ENCODE peak calls at places on chromosomes 5 and 9, in five cellular contexts. I is SJCRH30, M is heart left ventricle, Z is fibroblast of mammary gland, T is epithelial cell of esophagus. X is an unnamed sample.

GRCh38 chr9:89647366-89648128 is 42.7 kb downstream of the GADD45G start:
- DNase-seq in T (no peak), I (no peak), Z (no peak), M (no peak), X (no peak)

GRCh38 chr9:130871395-130872057 is 25.1 kb downstream of the QRFP start:
- DNase-seq in Z (no peak), M (no peak), T (no peak), I (no peak), X (no peak)

GRCh38 chr5:146540421-146540820 is 24.4 kb upstream of the GPR151 start:
- DNase-seq in M (no peak), I (no peak), Z (peak; percentile 40), T (peak; percentile 59), X (no peak)

GRCh38 chr9:90805006-90805993 is 3.7 kb downstream of the SYK start:
- DNase-seq in Z (no peak), T (no peak), I (no peak), M (no peak), X (peak; percentile 22)

GRCh38 chr9:112601646-112602045 is 115.0 kb downstream of the KIAA1958 start:
- DNase-seq in Z (peak; percentile 30), I (no peak), M (no peak), T (peak; percentile 36), X (no peak)

GRCh38 chr5:4222821-4223220 is 627.2 kb downstream of the IRX1 start:
- DNase-seq in M (no peak), T (no peak), Z (no peak), I (no peak), X (no peak)

GRCh38 chr9:69671291-69671903 is 774 bp downstream of the APBA1 start:
- DNase-seq in I (no peak), Z (no peak), T (no peak), M (no peak), X (no peak)

GRCh38 chr9:2560175-2560574 is 61.4 kb upstream of the VLDLR start:
- DNase-seq in I (no peak), Z (no peak), T (no peak), M (no peak), X (no peak)

GRCh38 chr9:134415026-134415425 is 88.8 kb downstream of the RXRA start:
- DNase-seq in I (no peak), Z (no peak), T (no peak), M (no peak), X (no peak)

GRCh38 chr9:105127863-105128220 is 116.6 kb upstream of the SLC44A1 start:
- DNase-seq in Z (no peak), T (peak; percentile 63), M (no peak), I (no peak), X (no peak)

GRCh38 chr9:87950765-87951488 is 23.4 kb downstream of the CDK20 start:
- DNase-seq in Z (peak; percentile 42), M (no peak), T (peak; percentile 50), I (no peak), X (no peak)

GRCh38 chr5:155953335-155953734 is 373.6 kb upstream of the SGCD start:
- DNase-seq in M (peak; percentile 64), Z (peak; percentile 8), T (no peak), I (no peak), X (no peak)

GRCh38 chr9:100408541-100409175 is 18.3 kb upstream of the MSANTD3 start:
- DNase-seq in T (no peak), I (peak; percentile 21), Z (no peak), M (no peak), X (no peak)

GRCh38 chr5:35263266-35263665 is 33.0 kb upstream of the PRLR start:
- DNase-seq in Z (no peak), M (no peak), T (no peak), I (no peak), X (no peak)

GRCh38 chr5:84825616-84826015 is 440.9 kb upstream of the EDIL3 start:
- DNase-seq in T (peak; percentile 13), M (no peak), Z (no peak), I (no peak), X (no peak)

GRCh38 chr5:36552626-36553393 is 53.6 kb upstream of the SLC1A3 start:
- DNase-seq in I (no peak), M (peak; percentile 69), T (peak; percentile 17), Z (no peak), X (no peak)

GRCh38 chr5:65440456-65440855 is 41.3 kb downstream of the ADAMTS6 start:
- DNase-seq in I (peak; percentile 6), Z (no peak), M (no peak), T (no peak), X (no peak)

GRCh38 chr9:3528466-3528865 is 2.7 kb upstream of the RFX3 start:
- DNase-seq in I (no peak), Z (no peak), T (no peak), M (no peak), X (no peak)

GRCh38 chr9:86705474-86705873 is 241.8 kb downstream of the GAS1 start:
- DNase-seq in I (no peak), T (peak; percentile 80), M (no peak), Z (peak; percentile 65), X (no peak)

GRCh38 chr5:72841756-72842535 is 25.5 kb downstream of the TNPO1 start:
- DNase-seq in Z (peak; percentile 56), T (no peak), M (no peak), I (no peak), X (no peak)
- H3K4me3 ChIP-seq in Z (no peak overlapping the region), T (no peak overlapping the region), M (no peak overlapping the region), I (no peak overlapping the region), X (no peak overlapping the region)

DNA sequence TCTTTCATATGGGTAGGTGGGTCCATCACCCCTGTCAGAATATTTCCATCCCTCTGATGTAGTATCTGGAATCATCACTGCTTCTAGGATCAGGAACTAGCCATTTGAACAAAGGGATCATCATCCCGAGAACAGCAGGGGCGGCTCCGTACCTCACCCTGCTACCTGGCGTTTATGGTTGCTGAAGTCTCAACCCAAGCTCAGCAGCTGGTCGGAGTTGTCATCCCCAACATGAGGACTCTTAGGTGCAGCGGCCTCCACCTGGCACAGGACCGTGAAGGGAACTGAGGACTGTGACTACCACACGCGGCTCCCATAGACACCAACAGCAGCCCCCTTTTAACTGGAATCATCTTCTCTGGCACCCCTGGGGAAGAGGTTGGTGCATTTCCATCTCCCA is 35.1 kb downstream of the ROR2 start:
- DNase-seq in Z (no peak), T (no peak), I (no peak), M (no peak), X (no peak)
- H3K4me3 ChIP-seq in Z (no peak overlapping the region), T (no peak overlapping the region), I (no peak overlapping the region), M (no peak overlapping the region), X (no peak overlapping the region)

DNA sequence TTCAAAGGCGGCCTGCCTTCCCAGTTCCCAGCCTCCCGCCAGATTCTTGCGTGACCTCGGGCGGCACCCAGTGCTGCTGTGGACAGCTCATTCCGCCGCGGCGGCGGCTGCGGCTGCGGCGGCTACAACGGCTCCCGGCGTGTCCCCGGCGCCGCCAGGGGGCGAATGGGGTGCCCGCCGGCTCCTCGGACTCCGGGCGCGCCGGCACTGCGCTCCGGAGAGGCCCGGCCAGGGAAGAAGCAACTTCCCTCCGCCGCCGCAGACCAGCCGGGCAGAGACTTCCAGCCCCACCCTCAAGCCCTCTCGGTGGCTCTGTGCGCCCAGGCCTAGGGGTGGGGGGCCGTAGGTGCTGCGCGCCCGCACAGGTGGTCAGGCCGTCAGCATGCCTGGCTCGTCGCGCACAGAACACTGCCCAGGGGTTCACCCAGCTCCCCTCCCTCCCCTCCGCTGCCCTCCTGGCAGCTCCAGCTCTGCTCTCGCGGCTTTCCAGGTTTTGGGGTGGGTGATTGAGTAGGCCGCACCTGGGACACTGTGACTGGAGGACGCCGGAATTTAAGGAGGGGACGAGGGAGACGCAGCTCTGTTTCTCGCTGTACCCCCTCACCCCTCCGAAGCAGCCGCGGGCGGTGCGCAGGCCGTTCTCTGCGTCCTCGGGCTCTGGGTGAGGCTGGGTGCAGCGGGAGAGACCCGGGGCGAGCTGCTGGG is 20.2 kb downstream of the IGIP start:
- DNase-seq in Z (peak; percentile 56), I (no peak), T (peak; percentile 76), M (peak; percentile 79), X (peak; percentile 82)
- H3K4me3 ChIP-seq in Z (peak overlapping the region; percentile 35), I (no peak overlapping the region), T (peak overlapping the region; percentile 36), M (peak overlapping the region; percentile 29), X (peak overlapping the region; percentile 54)

GRCh38 chr5:171315386-171315891 is 6.4 kb downstream of the TLX3 start:
- DNase-seq in I (no peak), M (no peak), T (no peak), Z (no peak), X (no peak)

GRCh38 chr5:171315925-171316257 is 6.8 kb downstream of the TLX3 start:
- DNase-seq in I (no peak), T (no peak), Z (no peak), M (no peak), X (no peak)

GRCh38 chr5:171316258-171317121 is 7.4 kb downstream of the TLX3 start:
- DNase-seq in M (no peak), Z (no peak), T (no peak), I (no peak), X (no peak)

GRCh38 chr5:171313481-171314206 is 4.6 kb downstream of the TLX3 start:
- DNase-seq in Z (no peak), I (no peak), T (no peak), M (no peak), X (no peak)

GRCh38 chr5:171314728-171315385 is 5.8 kb downstream of the TLX3 start:
- DNase-seq in M (no peak), I (no peak), Z (no peak), T (no peak), X (no peak)
- H3K4me3 ChIP-seq in M (no peak overlapping the region), I (no peak overlapping the region), Z (no peak overlapping the region), T (no peak overlapping the region), X (no peak overlapping the region)

X was measured in BE2C.